ENCODE peak calls at places on chromosomes 12 and 14, in eight cellular contexts. One of them, this sample, is unnamed.

GRCh38 chr12:13342971-13343370 is 146.4 kb downstream of the EMP1 start:
- DNase-seq in cardiac fibroblast: peak; percentile 76
- DNase-seq in NB4: no peak
- DNase-seq in spleen: no peak
- DNase-seq in GM23338: no peak
- DNase-seq in lung: no peak
- DNase-seq in transverse colon: no peak
- DNase-seq in adrenal gland: no peak
- DNase-seq in this sample: no peak

GRCh38 chr14:80475074-80475473 is 263.8 kb upstream of the DIO2 start:
- DNase-seq in cardiac fibroblast: peak; percentile 48
- DNase-seq in NB4: no peak
- DNase-seq in spleen: no peak
- DNase-seq in GM23338: no peak
- DNase-seq in lung: no peak
- DNase-seq in transverse colon: no peak
- DNase-seq in adrenal gland: no peak
- DNase-seq in this sample: no peak

GRCh38 chr12:127145929-127146789 is 1120.8 kb upstream of the TMEM132C start:
- DNase-seq in cardiac fibroblast: peak; percentile 71
- DNase-seq in NB4: no peak
- DNase-seq in spleen: peak; percentile 80
- DNase-seq in GM23338: peak; percentile 85
- DNase-seq in lung: peak; percentile 68
- DNase-seq in transverse colon: peak; percentile 67
- DNase-seq in adrenal gland: peak; percentile 70
- DNase-seq in this sample: peak; percentile 14

GRCh38 chr14:91257328-91258020 is 13.0 kb upstream of the GPR68 start:
- DNase-seq in cardiac fibroblast: peak; percentile 13
- DNase-seq in NB4: no peak
- DNase-seq in spleen: no peak
- DNase-seq in GM23338: no peak
- DNase-seq in lung: no peak
- DNase-seq in transverse colon: no peak
- DNase-seq in adrenal gland: no peak
- DNase-seq in this sample: no peak

GRCh38 chr12:46824709-46825108 is 1.1 kb downstream of the SLC38A4 start:
- DNase-seq in cardiac fibroblast: no peak
- DNase-seq in NB4: no peak
- DNase-seq in spleen: no peak
- DNase-seq in GM23338: no peak
- DNase-seq in lung: no peak
- DNase-seq in transverse colon: peak; percentile 8
- DNase-seq in adrenal gland: no peak
- DNase-seq in this sample: no peak

GRCh38 chr14:72523397-72524157 is 370.3 kb downstream of the DPF3 start:
- DNase-seq in cardiac fibroblast: peak; percentile 40
- DNase-seq in NB4: no peak
- DNase-seq in spleen: no peak
- DNase-seq in GM23338: no peak
- DNase-seq in lung: no peak
- DNase-seq in transverse colon: no peak
- DNase-seq in adrenal gland: peak; percentile 37
- DNase-seq in this sample: no peak

GRCh38 chr12:49368240-49368600 is 958 bp downstream of the SPATS2 start:
- DNase-seq in cardiac fibroblast: no peak
- DNase-seq in NB4: no peak
- DNase-seq in spleen: no peak
- DNase-seq in GM23338: no peak
- DNase-seq in lung: no peak
- DNase-seq in transverse colon: no peak
- DNase-seq in adrenal gland: no peak
- DNase-seq in this sample: no peak

GRCh38 chr12:98402081-98402480 is 113.3 kb upstream of the TMPO start:
- DNase-seq in cardiac fibroblast: peak; percentile 29
- DNase-seq in NB4: no peak
- DNase-seq in spleen: no peak
- DNase-seq in GM23338: no peak
- DNase-seq in lung: no peak
- DNase-seq in transverse colon: no peak
- DNase-seq in adrenal gland: no peak
- DNase-seq in this sample: no peak

GRCh38 chr14:73234029-73234428 is 3.3 kb upstream of the PAPLN start:
- DNase-seq in cardiac fibroblast: no peak
- DNase-seq in NB4: no peak
- DNase-seq in spleen: no peak
- DNase-seq in GM23338: no peak
- DNase-seq in lung: no peak
- DNase-seq in transverse colon: no peak
- DNase-seq in adrenal gland: no peak
- DNase-seq in this sample: no peak

GRCh38 chr12:109595321-109595902 is 21.8 kb downstream of the MVK start:
- DNase-seq in cardiac fibroblast: no peak
- DNase-seq in NB4: peak; percentile 68
- DNase-seq in spleen: no peak
- DNase-seq in GM23338: no peak
- DNase-seq in lung: no peak
- DNase-seq in transverse colon: no peak
- DNase-seq in adrenal gland: no peak
- DNase-seq in this sample: no peak

GRCh38 chr14:104676694-104677505 is 12.5 kb upstream of the INF2 start:
- DNase-seq in cardiac fibroblast: no peak
- DNase-seq in NB4: peak; percentile 30
- DNase-seq in spleen: peak; percentile 82
- DNase-seq in GM23338: peak; percentile 73
- DNase-seq in lung: no peak
- DNase-seq in transverse colon: peak; percentile 35
- DNase-seq in adrenal gland: peak; percentile 52
- DNase-seq in this sample: no peak

GRCh38 chr12:130118181-130118580 is 44.1 kb upstream of the FZD10 start:
- DNase-seq in cardiac fibroblast: no peak
- DNase-seq in NB4: no peak
- DNase-seq in spleen: peak; percentile 41
- DNase-seq in GM23338: no peak
- DNase-seq in lung: no peak
- DNase-seq in transverse colon: no peak
- DNase-seq in adrenal gland: no peak
- DNase-seq in this sample: no peak

GRCh38 chr12:106281056-106281782 is 21.3 kb upstream of the TCP11L2 start:
- DNase-seq in cardiac fibroblast: no peak
- DNase-seq in NB4: no peak
- DNase-seq in spleen: no peak
- DNase-seq in GM23338: no peak
- DNase-seq in lung: no peak
- DNase-seq in transverse colon: no peak
- DNase-seq in adrenal gland: no peak
- DNase-seq in this sample: no peak

GRCh38 chr12:43057561-43057960 is 468.0 kb upstream of the PRICKLE1 start:
- DNase-seq in cardiac fibroblast: peak; percentile 33
- DNase-seq in NB4: no peak
- DNase-seq in spleen: no peak
- DNase-seq in GM23338: no peak
- DNase-seq in lung: no peak
- DNase-seq in transverse colon: no peak
- DNase-seq in adrenal gland: no peak
- DNase-seq in this sample: no peak

GRCh38 chr12:12839886-12840285 is 26.7 kb downstream of the DDX47 start:
- DNase-seq in cardiac fibroblast: peak; percentile 85
- DNase-seq in NB4: no peak
- DNase-seq in spleen: no peak
- DNase-seq in GM23338: no peak
- DNase-seq in lung: peak; percentile 48
- DNase-seq in transverse colon: peak; percentile 87
- DNase-seq in adrenal gland: peak; percentile 80
- DNase-seq in this sample: peak; percentile 85

GRCh38 chr14:83071888-83072501 is 1538.3 kb upstream of the SEL1L start:
- DNase-seq in cardiac fibroblast: peak; percentile 17
- DNase-seq in NB4: peak; percentile 69
- DNase-seq in spleen: no peak
- DNase-seq in GM23338: peak; percentile 73
- DNase-seq in lung: no peak
- DNase-seq in transverse colon: no peak
- DNase-seq in adrenal gland: no peak
- DNase-seq in this sample: peak; percentile 0

GRCh38 chr14:74804219-74804825 is 41.2 kb downstream of the YLPM1 start:
- DNase-seq in cardiac fibroblast: peak; percentile 81
- DNase-seq in NB4: peak; percentile 53
- DNase-seq in spleen: no peak
- DNase-seq in GM23338: peak; percentile 72
- DNase-seq in lung: no peak
- DNase-seq in transverse colon: peak; percentile 20
- DNase-seq in adrenal gland: peak; percentile 52
- DNase-seq in this sample: peak; percentile 30

GRCh38 chr12:15208140-15208539 is 13.1 kb downstream of the RERG start:
- DNase-seq in cardiac fibroblast: peak; percentile 85
- DNase-seq in NB4: peak; percentile 6
- DNase-seq in spleen: no peak
- DNase-seq in GM23338: peak; percentile 17
- DNase-seq in lung: no peak
- DNase-seq in transverse colon: no peak
- DNase-seq in adrenal gland: no peak
- DNase-seq in this sample: no peak
- TF ChIP-seq CTCF in cardiac fibroblast: peak; percentile 49
- TF ChIP-seq CTCF in NB4: no peak
- TF ChIP-seq CTCF in spleen: no peak
- TF ChIP-seq CTCF in GM23338: peak; percentile 32
- TF ChIP-seq CTCF in lung: no peak
- TF ChIP-seq CTCF in transverse colon: no peak
- TF ChIP-seq CTCF in adrenal gland: peak; percentile 40
- TF ChIP-seq CTCF in this sample: peak; percentile 12

GRCh38 chr14:69794791-69795190 is 2.2 kb downstream of the SLC10A1 start:
- DNase-seq in cardiac fibroblast: no peak
- DNase-seq in NB4: no peak
- DNase-seq in spleen: no peak
- DNase-seq in GM23338: no peak
- DNase-seq in lung: no peak
- DNase-seq in transverse colon: no peak
- DNase-seq in adrenal gland: no peak
- DNase-seq in this sample: no peak
- H3K4me3 ChIP-seq in cardiac fibroblast: no peak overlapping the region
- H3K4me3 ChIP-seq in NB4: no peak overlapping the region
- H3K4me3 ChIP-seq in spleen: no peak overlapping the region
- H3K4me3 ChIP-seq in GM23338: no peak overlapping the region
- H3K4me3 ChIP-seq in lung: no peak overlapping the region
- H3K4me3 ChIP-seq in transverse colon: no peak overlapping the region
- H3K4me3 ChIP-seq in adrenal gland: no peak overlapping the region
- H3K4me3 ChIP-seq in this sample: no peak overlapping the region

GRCh38 chr12:132754555-132754954 is 7.1 kb downstream of the ANKLE2 start:
- DNase-seq in cardiac fibroblast: no peak
- DNase-seq in NB4: peak; percentile 61
- DNase-seq in spleen: no peak
- DNase-seq in GM23338: peak; percentile 29
- DNase-seq in lung: no peak
- DNase-seq in transverse colon: no peak
- DNase-seq in adrenal gland: no peak
- DNase-seq in this sample: no peak
- TF ChIP-seq CTCF in cardiac fibroblast: no peak
- TF ChIP-seq CTCF in NB4: peak; percentile 33
- TF ChIP-seq CTCF in spleen: no peak
- TF ChIP-seq CTCF in GM23338: no peak
- TF ChIP-seq CTCF in lung: no peak
- TF ChIP-seq CTCF in transverse colon: no peak
- TF ChIP-seq CTCF in adrenal gland: no peak
- TF ChIP-seq CTCF in this sample: no peak

GRCh38 chr12:92341333-92341691 is 195.7 kb upstream of the BTG1 start:
- DNase-seq in cardiac fibroblast: no peak
- DNase-seq in NB4: no peak
- DNase-seq in spleen: no peak
- DNase-seq in GM23338: no peak
- DNase-seq in lung: no peak
- DNase-seq in transverse colon: no peak
- DNase-seq in adrenal gland: no peak
- DNase-seq in this sample: no peak
- H3K4me3 ChIP-seq in cardiac fibroblast: no peak overlapping the region
- H3K4me3 ChIP-seq in NB4: no peak overlapping the region
- H3K4me3 ChIP-seq in spleen: peak overlapping the region; percentile 5
- H3K4me3 ChIP-seq in GM23338: no peak overlapping the region
- H3K4me3 ChIP-seq in lung: no peak overlapping the region
- H3K4me3 ChIP-seq in transverse colon: no peak overlapping the region
- H3K4me3 ChIP-seq in adrenal gland: no peak overlapping the region
- H3K4me3 ChIP-seq in this sample: no peak overlapping the region

DNA sequence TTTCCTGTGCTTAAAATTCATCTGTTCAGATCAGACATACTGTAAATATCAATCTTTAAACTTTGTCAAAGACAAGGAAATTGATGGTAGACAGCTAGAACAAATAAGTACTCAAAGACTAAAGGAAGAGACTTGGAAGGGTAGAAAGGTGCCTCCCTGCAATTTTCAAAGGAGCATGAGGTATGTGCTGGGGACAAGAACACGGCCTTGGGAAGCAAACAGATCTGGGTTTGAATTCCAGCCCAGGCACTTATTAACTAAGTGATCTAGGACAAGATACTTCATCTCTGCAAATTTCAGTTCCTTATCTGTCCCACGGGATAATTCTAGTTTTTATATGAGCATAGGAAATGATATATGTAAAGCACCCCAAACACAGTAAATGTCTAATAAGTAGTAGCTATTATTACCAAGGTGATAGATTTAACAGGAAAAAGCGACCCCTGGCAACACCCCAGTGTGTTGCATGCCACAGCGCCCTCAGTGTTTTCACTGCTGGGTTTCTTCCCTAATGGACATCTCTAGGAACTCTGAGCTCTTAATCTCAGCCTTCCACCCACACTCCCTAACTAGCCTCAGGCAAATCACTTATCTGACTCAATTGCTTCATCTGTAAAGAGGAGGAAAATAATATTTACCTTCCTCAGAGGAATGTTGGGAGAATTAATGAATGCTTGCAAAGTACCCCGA is 44.7 kb upstream of the BMP4 start:
- DNase-seq in cardiac fibroblast: no peak
- DNase-seq in NB4: no peak
- DNase-seq in spleen: no peak
- DNase-seq in GM23338: peak; percentile 55
- DNase-seq in lung: no peak
- DNase-seq in transverse colon: no peak
- DNase-seq in adrenal gland: no peak
- DNase-seq in this sample: no peak
- TF ChIP-seq CTCF in cardiac fibroblast: no peak
- TF ChIP-seq CTCF in NB4: no peak
- TF ChIP-seq CTCF in spleen: no peak
- TF ChIP-seq CTCF in GM23338: peak; percentile 63
- TF ChIP-seq CTCF in lung: no peak
- TF ChIP-seq CTCF in transverse colon: no peak
- TF ChIP-seq CTCF in adrenal gland: no peak
- TF ChIP-seq CTCF in this sample: no peak

GRCh38 chr12:15712160-15712559 is 77.0 kb downstream of the EPS8 start:
- DNase-seq in cardiac fibroblast: no peak
- DNase-seq in NB4: no peak
- DNase-seq in spleen: no peak
- DNase-seq in GM23338: no peak
- DNase-seq in lung: no peak
- DNase-seq in transverse colon: no peak
- DNase-seq in adrenal gland: no peak
- DNase-seq in this sample: no peak
- H3K4me3 ChIP-seq in cardiac fibroblast: no peak overlapping the region
- H3K4me3 ChIP-seq in NB4: no peak overlapping the region
- H3K4me3 ChIP-seq in spleen: no peak overlapping the region
- H3K4me3 ChIP-seq in GM23338: no peak overlapping the region
- H3K4me3 ChIP-seq in lung: no peak overlapping the region
- H3K4me3 ChIP-seq in transverse colon: no peak overlapping the region
- H3K4me3 ChIP-seq in adrenal gland: no peak overlapping the region
- H3K4me3 ChIP-seq in this sample: no peak overlapping the region

GRCh38 chr12:52126605-52127578 is 47.4 kb downstream of the SMIM41 start:
- DNase-seq in cardiac fibroblast: no peak
- DNase-seq in NB4: no peak
- DNase-seq in spleen: peak; percentile 80
- DNase-seq in GM23338: no peak
- DNase-seq in lung: no peak
- DNase-seq in transverse colon: no peak
- DNase-seq in adrenal gland: no peak
- DNase-seq in this sample: no peak
- TF ChIP-seq CTCF in cardiac fibroblast: no peak
- TF ChIP-seq CTCF in NB4: no peak
- TF ChIP-seq CTCF in spleen: no peak
- TF ChIP-seq CTCF in GM23338: no peak
- TF ChIP-seq CTCF in lung: no peak
- TF ChIP-seq CTCF in transverse colon: no peak
- TF ChIP-seq CTCF in adrenal gland: peak; percentile 10
- TF ChIP-seq CTCF in this sample: no peak

This sample was measured in HFF-Myc.